ENCODE peak calls at places on chromosomes 3 and 15, in six cellular contexts. One of them, this sample, is unnamed.

GRCh38 chr15:98120561-98120960 is 160.1 kb downstream of the ARRDC4 start:
- DNase-seq in H9: no peak
- DNase-seq in IMR-90: no peak
- DNase-seq in neuronal stem cell: no peak
- DNase-seq in mesendoderm: peak; percentile 15
- DNase-seq in H1: no peak
- DNase-seq in this sample: no peak

GRCh38 chr15:31371520-31372240 is 45.0 kb downstream of the KLF13 start:
- DNase-seq in H1: no peak
- DNase-seq in IMR-90: no peak
- DNase-seq in H9: no peak
- DNase-seq in neuronal stem cell: no peak
- DNase-seq in mesendoderm: no peak
- DNase-seq in this sample: no peak

GRCh38 chr3:39499651-39500273 is 32.3 kb downstream of the MOBP start:
- DNase-seq in IMR-90: no peak
- DNase-seq in H9: no peak
- DNase-seq in H1: no peak
- DNase-seq in neuronal stem cell: no peak
- DNase-seq in mesendoderm: peak; percentile 30
- DNase-seq in this sample: no peak

GRCh38 chr3:44339990-44340389 is 1.4 kb downstream of the TCAIM start:
- DNase-seq in H9: no peak
- DNase-seq in IMR-90: no peak
- DNase-seq in mesendoderm: no peak
- DNase-seq in neuronal stem cell: no peak
- DNase-seq in H1: no peak
- DNase-seq in this sample: no peak

GRCh38 chr3:23728651-23729117 is 77.1 kb upstream of the UBE2E1 start:
- DNase-seq in H1: no peak
- DNase-seq in H9: no peak
- DNase-seq in neuronal stem cell: no peak
- DNase-seq in IMR-90: peak; percentile 72
- DNase-seq in mesendoderm: peak; percentile 54
- DNase-seq in this sample: peak; percentile 58

GRCh38 chr15:101439920-101440319 is 49.6 kb downstream of the PCSK6 start:
- DNase-seq in IMR-90: peak; percentile 24
- DNase-seq in mesendoderm: no peak
- DNase-seq in neuronal stem cell: no peak
- DNase-seq in H1: no peak
- DNase-seq in H9: no peak
- DNase-seq in this sample: no peak

GRCh38 chr3:136734382-136735070 is 17.7 kb downstream of the STAG1 start:
- DNase-seq in H1: no peak
- DNase-seq in neuronal stem cell: no peak
- DNase-seq in IMR-90: no peak
- DNase-seq in mesendoderm: peak; percentile 36
- DNase-seq in H9: no peak
- DNase-seq in this sample: peak; percentile 33

GRCh38 chr3:159859836-159860235 is 128.8 kb upstream of the IL12A start:
- DNase-seq in IMR-90: no peak
- DNase-seq in H9: no peak
- DNase-seq in mesendoderm: no peak
- DNase-seq in neuronal stem cell: no peak
- DNase-seq in H1: no peak
- DNase-seq in this sample: no peak

GRCh38 chr15:29988689-29989088 is 94.1 kb upstream of the GOLGA8J start:
- DNase-seq in IMR-90: peak; percentile 11
- DNase-seq in mesendoderm: no peak
- DNase-seq in H9: no peak
- DNase-seq in H1: no peak
- DNase-seq in neuronal stem cell: no peak
- DNase-seq in this sample: no peak

GRCh38 chr3:48859188-48859587 is 11.5 kb upstream of the PRKAR2A start:
- DNase-seq in IMR-90: no peak
- DNase-seq in H1: no peak
- DNase-seq in H9: no peak
- DNase-seq in mesendoderm: no peak
- DNase-seq in neuronal stem cell: no peak
- DNase-seq in this sample: no peak

GRCh38 chr3:56476771-56477170 is 8.5 kb upstream of the ERC2 start:
- DNase-seq in mesendoderm: no peak
- DNase-seq in IMR-90: no peak
- DNase-seq in neuronal stem cell: no peak
- DNase-seq in H1: no peak
- DNase-seq in H9: no peak
- DNase-seq in this sample: no peak

GRCh38 chr15:41254560-41254959 is 23.5 kb downstream of the CHP1 start:
- DNase-seq in mesendoderm: no peak
- DNase-seq in H1: no peak
- DNase-seq in IMR-90: no peak
- DNase-seq in neuronal stem cell: no peak
- DNase-seq in H9: no peak
- DNase-seq in this sample: no peak

GRCh38 chr3:297585-297984 is 101.0 kb downstream of the CHL1 start:
- DNase-seq in neuronal stem cell: no peak
- DNase-seq in IMR-90: no peak
- DNase-seq in mesendoderm: peak; percentile 34
- DNase-seq in H9: no peak
- DNase-seq in H1: no peak
- DNase-seq in this sample: no peak

GRCh38 chr3:170027691-170028102 is 10.1 kb upstream of the GPR160 start:
- DNase-seq in H9: no peak
- DNase-seq in neuronal stem cell: no peak
- DNase-seq in H1: no peak
- DNase-seq in IMR-90: no peak
- DNase-seq in mesendoderm: no peak
- DNase-seq in this sample: no peak

GRCh38 chr15:90550919-90551318 is 21.2 kb downstream of the CRTC3 start:
- DNase-seq in H1: no peak
- DNase-seq in neuronal stem cell: no peak
- DNase-seq in H9: no peak
- DNase-seq in IMR-90: no peak
- DNase-seq in mesendoderm: no peak
- DNase-seq in this sample: no peak

GRCh38 chr3:112640333-112640863 is 545 bp downstream of the CCDC80 start:
- DNase-seq in mesendoderm: peak; percentile 38
- DNase-seq in H9: no peak
- DNase-seq in IMR-90: peak; percentile 90
- DNase-seq in neuronal stem cell: no peak
- DNase-seq in H1: no peak
- DNase-seq in this sample: peak; percentile 94
- H3K4ac ChIP-seq in mesendoderm: no peak overlapping the region
- H3K4ac ChIP-seq in H9: no peak overlapping the region
- H3K4ac ChIP-seq in IMR-90: peak overlapping the region; percentile 94
- H3K4ac ChIP-seq in neuronal stem cell: no peak overlapping the region
- H3K4ac ChIP-seq in H1: no peak overlapping the region
- H3K4ac ChIP-seq in this sample: no peak overlapping the region

GRCh38 chr3:127820871-127821853 is 1.2 kb downstream of the MGLL start:
- DNase-seq in H9: no peak
- DNase-seq in neuronal stem cell: no peak
- DNase-seq in IMR-90: peak; percentile 56
- DNase-seq in mesendoderm: no peak
- DNase-seq in H1: no peak
- DNase-seq in this sample: peak; percentile 64

GRCh38 chr3:127822836-127823589 is 698 bp upstream of the MGLL start:
- DNase-seq in neuronal stem cell: peak; percentile 15
- DNase-seq in IMR-90: peak; percentile 33
- DNase-seq in mesendoderm: no peak
- DNase-seq in H9: no peak
- DNase-seq in H1: no peak
- DNase-seq in this sample: peak; percentile 18

GRCh38 chr3:127823590-127823857 is 1.2 kb upstream of the MGLL start:
- DNase-seq in H1: no peak
- DNase-seq in neuronal stem cell: no peak
- DNase-seq in IMR-90: no peak
- DNase-seq in mesendoderm: no peak
- DNase-seq in H9: no peak
- DNase-seq in this sample: no peak

GRCh38 chr3:127820221-127820870 is 2.0 kb downstream of the MGLL start:
- DNase-seq in neuronal stem cell: no peak
- DNase-seq in H9: no peak
- DNase-seq in H1: no peak
- DNase-seq in mesendoderm: no peak
- DNase-seq in IMR-90: peak; percentile 46
- DNase-seq in this sample: peak; percentile 63

DNA sequence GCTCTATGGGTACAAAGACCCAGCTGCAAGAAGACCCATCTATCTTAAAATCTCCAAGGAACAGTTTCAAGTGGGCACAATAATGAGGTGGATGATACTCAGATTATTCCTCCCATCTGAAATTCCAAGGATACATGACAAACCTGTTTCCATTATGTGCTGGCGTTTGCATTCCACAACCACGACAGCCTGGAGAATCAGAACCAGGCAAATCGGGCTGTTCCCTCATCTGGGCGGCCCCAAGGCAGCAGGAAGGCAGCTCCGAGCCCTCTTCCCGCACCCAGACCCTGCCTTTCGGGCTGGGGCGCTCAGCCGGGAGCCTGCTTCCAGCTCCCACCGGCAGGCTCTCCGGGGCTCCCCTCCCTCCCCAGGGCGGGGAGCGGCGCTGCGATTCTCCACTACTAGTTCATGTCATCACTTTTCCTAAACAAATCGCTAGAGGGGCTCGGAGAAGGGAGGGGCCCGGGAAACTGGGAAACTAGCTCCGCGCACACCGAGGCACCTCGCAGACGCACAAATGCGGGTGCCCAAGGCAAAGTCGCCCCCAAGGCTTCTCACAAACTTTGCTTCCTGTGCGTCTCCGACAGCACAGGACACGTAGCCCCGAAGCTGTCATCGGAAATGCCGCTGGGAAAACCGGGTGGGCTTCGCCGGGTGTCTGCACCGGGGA is at the start of gene MGLL:
- DNase-seq in mesendoderm: peak; percentile 34
- DNase-seq in H1: no peak
- DNase-seq in neuronal stem cell: peak; percentile 23
- DNase-seq in IMR-90: peak; percentile 50
- DNase-seq in H9: no peak
- DNase-seq in this sample: peak; percentile 76
- H3K23ac ChIP-seq in mesendoderm: peak within 1 kb of the TSS; percentile 90
- H3K23ac ChIP-seq in H1: no peak within 1 kb of the TSS
- H3K23ac ChIP-seq in neuronal stem cell: peak within 1 kb of the TSS; percentile 34
- H3K23ac ChIP-seq in IMR-90: peak within 1 kb of the TSS; percentile 94
- H3K23ac ChIP-seq in H9: no peak within 1 kb of the TSS
- H3K23ac ChIP-seq in this sample: peak within 1 kb of the TSS; percentile 98

GRCh38 chr3:9403463-9403862 is 6.0 kb downstream of the SETD5 start:
- DNase-seq in mesendoderm: no peak
- DNase-seq in neuronal stem cell: no peak
- DNase-seq in IMR-90: no peak
- DNase-seq in H9: no peak
- DNase-seq in H1: no peak
- DNase-seq in this sample: no peak
- H3K4ac ChIP-seq in mesendoderm: no peak overlapping the region
- H3K4ac ChIP-seq in neuronal stem cell: no peak overlapping the region
- H3K4ac ChIP-seq in IMR-90: no peak overlapping the region
- H3K4ac ChIP-seq in H9: no peak overlapping the region
- H3K4ac ChIP-seq in H1: no peak overlapping the region
- H3K4ac ChIP-seq in this sample: no peak overlapping the region

GRCh38 chr3:195168009-195168759 is 102.8 kb downstream of the XXYLT1 start:
- DNase-seq in H9: no peak
- DNase-seq in IMR-90: no peak
- DNase-seq in H1: no peak
- DNase-seq in neuronal stem cell: no peak
- DNase-seq in mesendoderm: no peak
- DNase-seq in this sample: no peak
- H3K23ac ChIP-seq in H9: no peak overlapping the region
- H3K23ac ChIP-seq in IMR-90: no peak overlapping the region
- H3K23ac ChIP-seq in H1: no peak overlapping the region
- H3K23ac ChIP-seq in neuronal stem cell: no peak overlapping the region
- H3K23ac ChIP-seq in mesendoderm: no peak overlapping the region
- H3K23ac ChIP-seq in this sample: no peak overlapping the region

DNA sequence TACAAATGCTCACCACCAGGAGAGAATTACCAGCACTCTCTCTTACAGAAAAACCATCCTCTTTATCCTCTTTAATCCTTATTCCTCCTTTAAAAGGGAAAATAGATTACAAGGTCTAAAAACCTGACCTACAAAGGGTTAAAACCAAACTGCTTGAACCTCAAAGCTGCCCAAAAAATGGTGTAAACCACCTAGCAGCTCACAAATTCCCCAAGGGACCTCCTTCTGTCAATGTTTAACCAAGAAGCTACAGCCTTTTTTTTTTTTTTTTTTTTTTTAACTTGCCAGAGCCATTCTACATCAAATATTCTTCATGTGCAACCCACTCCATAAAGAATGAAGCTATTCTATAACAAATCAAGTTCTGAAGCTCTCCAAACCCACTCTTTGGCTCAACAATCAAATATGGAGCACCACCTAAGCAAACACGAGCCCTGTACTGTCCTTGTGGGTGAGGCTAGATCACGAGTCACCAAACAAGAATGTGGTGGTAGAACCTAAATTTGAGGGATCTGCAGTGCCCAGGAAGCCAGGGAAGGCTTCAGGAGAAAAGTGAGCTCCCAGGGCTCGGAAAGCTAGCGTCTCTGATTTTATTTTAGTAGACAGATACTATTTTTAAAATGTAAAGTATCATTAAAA is 20.1 kb downstream of the OSBPL10 start:
- DNase-seq in neuronal stem cell: no peak
- DNase-seq in H9: no peak
- DNase-seq in mesendoderm: peak; percentile 83
- DNase-seq in IMR-90: peak; percentile 65
- DNase-seq in H1: no peak
- DNase-seq in this sample: no peak
- H3K4ac ChIP-seq in neuronal stem cell: no peak overlapping the region
- H3K4ac ChIP-seq in H9: no peak overlapping the region
- H3K4ac ChIP-seq in mesendoderm: no peak overlapping the region
- H3K4ac ChIP-seq in IMR-90: peak overlapping the region; percentile 87
- H3K4ac ChIP-seq in H1: peak overlapping the region; percentile 75
- H3K4ac ChIP-seq in this sample: peak overlapping the region; percentile 56

GRCh38 chr3:183149915-183150825 is 12.4 kb downstream of the LAMP3 start:
- DNase-seq in mesendoderm: peak; percentile 41
- DNase-seq in H9: no peak
- DNase-seq in IMR-90: no peak
- DNase-seq in neuronal stem cell: no peak
- DNase-seq in H1: no peak
- DNase-seq in this sample: no peak
- H3K23ac ChIP-seq in mesendoderm: no peak overlapping the region
- H3K23ac ChIP-seq in H9: no peak overlapping the region
- H3K23ac ChIP-seq in IMR-90: no peak overlapping the region
- H3K23ac ChIP-seq in neuronal stem cell: no peak overlapping the region
- H3K23ac ChIP-seq in H1: no peak overlapping the region
- H3K23ac ChIP-seq in this sample: no peak overlapping the region

DNA sequence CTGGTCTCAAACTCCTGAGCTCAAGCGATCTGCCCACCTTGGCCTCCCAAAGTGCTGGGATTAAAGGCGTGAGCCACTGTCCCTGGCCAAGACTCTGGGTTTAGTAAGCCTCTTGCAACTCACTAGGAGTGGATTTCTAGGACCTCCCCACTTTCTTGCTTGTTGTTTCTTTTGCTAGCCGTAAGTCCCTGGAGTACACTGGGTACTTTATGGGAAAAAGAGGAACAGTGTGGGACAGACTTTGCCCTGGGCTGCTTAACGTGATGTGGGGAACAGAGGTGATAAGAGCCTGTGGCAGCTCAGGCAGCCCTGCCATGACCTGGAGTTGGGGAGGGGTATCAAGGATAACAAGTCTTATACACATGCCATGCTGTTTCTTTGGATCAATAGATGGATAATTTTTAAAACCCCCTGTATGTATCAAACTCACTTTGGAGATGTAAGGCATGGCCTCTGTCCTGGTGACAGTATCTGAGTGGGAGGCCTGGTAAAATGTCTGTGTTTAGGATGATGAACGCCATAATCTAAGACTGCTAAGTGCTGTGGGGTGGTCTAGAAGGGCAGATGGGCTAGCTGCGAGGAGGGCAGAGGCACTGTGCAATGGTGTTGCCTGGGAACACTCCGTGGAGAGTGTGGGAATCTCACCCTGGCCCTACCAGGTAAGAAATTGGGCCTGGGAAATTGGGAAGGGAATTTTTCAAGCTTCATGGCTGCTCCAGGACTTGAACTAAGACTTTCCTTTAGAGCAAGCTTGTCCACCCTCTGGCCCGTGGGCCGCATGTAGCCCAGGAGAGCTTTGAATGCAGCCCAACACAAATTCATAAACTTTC is 54.8 kb downstream of the SMAD3 start:
- DNase-seq in mesendoderm: no peak
- DNase-seq in H9: no peak
- DNase-seq in neuronal stem cell: no peak
- DNase-seq in IMR-90: no peak
- DNase-seq in H1: no peak
- DNase-seq in this sample: peak; percentile 47
- H3K4ac ChIP-seq in mesendoderm: no peak overlapping the region
- H3K4ac ChIP-seq in H9: no peak overlapping the region
- H3K4ac ChIP-seq in neuronal stem cell: no peak overlapping the region
- H3K4ac ChIP-seq in IMR-90: peak overlapping the region; percentile 98
- H3K4ac ChIP-seq in H1: no peak overlapping the region
- H3K4ac ChIP-seq in this sample: peak overlapping the region; percentile 68